ENCODE peak calls at places on chromosomes 1 and 21, in seven cellular contexts. U, R, T, S, N, O and G are unnamed samples.

GRCh38 chr1:8023995-8024313 is 2.2 kb downstream of the ERRFI1 start:
- DNase-seq in U (no peak), O (no peak), T (no peak), R (no peak), S (no peak), N (no peak), G (no peak)

GRCh38 chr1:4603317-4604110 is 50.9 kb upstream of the AJAP1 start:
- DNase-seq in R (peak; percentile 31), O (no peak), S (no peak), U (no peak), T (no peak), N (no peak), G (no peak)

GRCh38 chr1:19877821-19878636 is 4.2 kb upstream of the OTUD3 start:
- DNase-seq in R (peak; percentile 78), S (no peak), O (no peak), U (no peak), N (peak; percentile 33), T (no peak), G (no peak)

GRCh38 chr21:46297311-46298082 is 11.4 kb downstream of the YBEY start:
- DNase-seq in U (no peak), R (no peak), N (peak; percentile 73), T (no peak), S (peak; percentile 38), O (no peak), G (no peak)

GRCh38 chr1:53633073-53633704 is 105.8 kb downstream of the GLIS1 start:
- DNase-seq in T (no peak), O (no peak), R (no peak), S (no peak), N (no peak), U (no peak), G (no peak)

GRCh38 chr1:58754683-58755467 is 29.0 kb downstream of the JUN start:
- DNase-seq in S (no peak), T (no peak), N (no peak), O (no peak), R (no peak), U (no peak), G (no peak)

GRCh38 chr1:11784993-11785769 is 20.6 kb downstream of the MTHFR start:
- DNase-seq in T (peak; percentile 60), S (peak; percentile 78), U (no peak), N (peak; percentile 79), O (no peak), R (peak; percentile 29), G (peak; percentile 85)

GRCh38 chr1:72830606-72831390 is 548.5 kb upstream of the NEGR1 start:
- DNase-seq in O (no peak), R (no peak), S (no peak), N (no peak), T (no peak), U (no peak), G (no peak)

GRCh38 chr1:112788561-112788960 is 73.4 kb upstream of the PPM1J start:
- DNase-seq in T (no peak), S (no peak), U (no peak), R (no peak), N (peak; percentile 72), O (no peak), G (no peak)

GRCh38 chr1:176843352-176844297 is 320.9 kb downstream of the ASTN1 start:
- DNase-seq in U (no peak), O (no peak), R (peak; percentile 24), N (peak; percentile 80), T (no peak), S (no peak), G (peak; percentile 16)
- TF ChIP-seq CTCF in U (peak; percentile 25), O (peak; percentile 33), R (peak; percentile 27), N (peak; percentile 27), T (peak; percentile 26), S (peak; percentile 72), G (no peak)

GRCh38 chr1:24321150-24321549 is 2.0 kb downstream of the GRHL3 start:
- DNase-seq in N (no peak), T (no peak), S (no peak), U (no peak), R (peak; percentile 51), O (no peak), G (no peak)

GRCh38 chr1:24324903-24325302 is 5.7 kb downstream of the GRHL3 start:
- DNase-seq in U (no peak), O (no peak), R (no peak), T (no peak), S (no peak), N (no peak), G (no peak)

GRCh38 chr1:24322636-24323177 is 3.5 kb downstream of the GRHL3 start:
- DNase-seq in O (no peak), N (no peak), S (no peak), R (no peak), U (no peak), T (peak; percentile 13), G (no peak)

GRCh38 chr1:24321712-24322635 is 2.8 kb downstream of the GRHL3 start:
- DNase-seq in O (peak; percentile 15), S (peak; percentile 30), T (peak; percentile 80), U (peak; percentile 63), R (peak; percentile 90), N (peak; percentile 78), G (peak; percentile 86)

GRCh38 chr1:24323281-24323680 is 4.1 kb downstream of the GRHL3 start:
- DNase-seq in R (peak; percentile 89), O (no peak), S (no peak), N (no peak), U (no peak), T (no peak), G (no peak)
- TF ChIP-seq CTCF in R (no peak), O (no peak), S (no peak), N (no peak), U (no peak), T (no peak), G (no peak)

GRCh38 chr1:217892750-217893149 is 261.6 kb downstream of the SPATA17 start:
- DNase-seq in O (no peak), S (no peak), R (peak; percentile 5), N (no peak), T (no peak), U (no peak), G (no peak)

GRCh38 chr1:217891966-217892365 is 260.8 kb downstream of the SPATA17 start:
- DNase-seq in O (no peak), N (no peak), U (no peak), R (no peak), S (no peak), T (no peak), G (no peak)

DNA sequence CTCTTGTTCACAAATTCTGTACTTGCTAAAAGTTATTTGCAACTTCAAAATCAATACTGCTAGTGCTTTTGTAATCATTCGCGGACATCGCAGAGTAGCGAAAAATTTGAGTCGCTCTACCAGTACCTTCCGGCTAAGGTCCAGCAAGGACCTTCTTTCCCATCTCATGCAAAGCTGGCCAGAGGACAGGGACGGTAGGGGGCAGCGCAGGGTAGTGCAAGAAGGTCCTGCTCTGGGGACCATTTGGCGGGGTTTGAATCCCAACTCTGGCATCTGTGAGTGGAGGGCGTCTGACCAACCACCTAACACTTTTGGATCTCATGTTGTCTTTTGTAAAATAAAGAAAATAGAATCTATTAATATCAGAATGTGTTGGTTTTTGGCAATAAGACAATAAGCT is 258.3 kb downstream of the SPATA17 start:
- DNase-seq in S (no peak), O (no peak), U (no peak), T (no peak), N (no peak), R (no peak), G (no peak)
- TF ChIP-seq CTCF in S (peak; percentile 47), O (no peak), U (peak; percentile 18), T (peak; percentile 13), N (no peak), R (no peak), G (no peak)

DNA sequence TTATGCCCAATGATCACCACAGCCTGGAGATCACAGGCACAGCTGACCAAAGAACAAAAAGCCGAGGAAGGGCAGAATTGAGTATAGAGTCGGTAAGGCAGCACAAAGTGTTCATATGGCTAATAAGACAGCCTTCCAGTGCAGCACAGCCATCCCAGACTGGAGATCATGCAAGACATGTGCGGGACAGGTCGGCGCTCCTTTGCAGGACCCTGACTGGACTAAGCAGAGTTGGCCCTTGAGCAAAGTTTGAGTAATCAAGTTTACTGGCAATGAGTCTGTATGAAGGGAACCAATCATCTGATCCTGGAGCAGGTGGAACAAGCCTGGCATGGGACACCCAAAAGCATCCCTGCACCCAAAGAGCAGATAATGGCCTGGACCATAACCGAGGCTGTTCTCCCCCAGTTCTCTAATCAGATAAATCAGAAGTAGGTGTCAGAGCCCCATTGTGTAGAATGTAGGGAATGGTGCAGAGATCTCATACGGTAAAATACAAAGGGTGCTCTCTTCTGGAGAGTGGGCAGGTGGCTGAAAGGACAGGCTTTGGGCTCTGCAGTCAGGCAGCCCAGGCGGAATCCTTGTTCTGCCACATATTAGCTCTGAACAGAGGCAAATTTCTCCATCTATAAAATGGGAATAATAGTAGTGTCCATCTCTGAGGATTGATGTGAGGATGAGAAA is 10.7 kb upstream of the DNASE2B start:
- DNase-seq in R (no peak), O (no peak), N (no peak), T (no peak), U (no peak), S (no peak), G (no peak)
- TF ChIP-seq CTCF in R (no peak), O (no peak), N (no peak), T (no peak), U (peak; percentile 22), S (no peak), G (no peak)

DNA sequence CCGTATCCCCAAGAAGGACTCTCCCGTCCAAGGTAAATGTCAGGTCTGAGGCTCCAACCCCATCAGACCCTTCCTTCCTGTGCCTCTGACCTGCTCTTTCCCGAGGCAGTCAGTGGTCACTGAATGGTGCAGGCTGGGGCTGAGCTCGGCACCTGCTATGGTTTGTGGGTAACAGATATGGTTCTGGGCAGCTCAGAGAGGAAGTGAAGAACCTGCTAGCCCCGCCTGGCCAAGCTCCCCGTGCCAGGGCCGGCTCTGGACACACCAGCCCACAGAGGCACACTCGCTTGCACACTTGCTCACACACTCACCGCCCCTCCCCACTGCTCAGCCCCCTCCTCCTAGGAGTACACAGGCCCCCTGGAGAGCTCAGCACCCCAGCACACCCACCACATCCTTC is 16.4 kb downstream of the NCMAP start:
- DNase-seq in O (no peak), S (no peak), T (no peak), R (no peak), U (no peak), N (no peak), G (no peak)
- TF ChIP-seq CTCF in O (no peak), S (no peak), T (no peak), R (no peak), U (no peak), N (no peak), G (no peak)

GRCh38 chr21:44771896-44772525 is 29.6 kb downstream of the UBE2G2 start:
- DNase-seq in O (no peak), S (no peak), T (no peak), N (no peak), U (no peak), R (no peak), G (no peak)
- TF ChIP-seq CTCF in O (no peak), S (no peak), T (no peak), N (no peak), U (no peak), R (no peak), G (no peak)

DNA sequence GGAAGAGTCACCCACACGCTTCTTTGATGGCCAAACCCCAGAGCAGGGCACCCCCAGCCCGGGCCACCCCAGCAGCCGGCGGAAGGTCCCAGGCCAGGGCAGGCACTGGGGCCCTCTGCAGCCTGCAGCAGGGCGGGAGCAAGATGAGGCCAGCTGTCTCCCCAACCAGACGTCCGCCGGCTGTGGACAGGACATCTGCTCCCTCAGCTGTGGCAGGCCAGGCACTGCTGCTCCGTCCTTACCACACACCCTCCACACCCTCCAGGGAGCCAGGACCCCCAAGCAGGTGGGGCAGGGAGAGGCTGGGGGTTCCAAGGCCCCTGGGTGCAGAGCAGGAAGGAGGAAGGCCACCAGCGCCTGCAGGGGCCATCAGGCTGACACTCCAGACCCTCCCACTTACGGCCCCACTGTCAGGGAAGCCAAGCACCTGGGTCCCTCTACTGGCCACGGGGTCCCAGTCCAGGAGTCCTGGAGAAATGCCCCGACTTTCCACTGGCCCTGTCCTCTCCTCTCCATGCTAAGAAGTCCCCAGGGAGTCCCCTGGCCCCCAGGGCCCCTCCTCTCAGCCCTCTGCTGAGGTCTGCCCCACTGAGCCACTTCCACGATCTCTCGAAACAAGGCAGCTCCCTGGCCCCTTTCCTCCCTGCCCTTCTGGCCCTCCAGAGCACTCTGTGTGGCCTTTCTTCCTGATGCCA is 5.6 kb downstream of the WNT9A start:
- DNase-seq in S (no peak), N (no peak), T (no peak), U (no peak), O (no peak), R (no peak), G (no peak)
- TF ChIP-seq CTCF in S (no peak), N (no peak), T (no peak), U (peak; percentile 10), O (no peak), R (no peak), G (no peak)